ENCODE peak calls at places on chromosomes 7 and 10, in six cellular contexts. C is body of pancreas, W is A549, O is adrenal gland, D is upper lobe of left lung, I is heart left ventricle. A is an unnamed sample.

GRCh38 chr7:6232130-6232529 is 40.3 kb downstream of the CYTH3 start:
- DNase-seq in D (no peak), W (no peak), O (no peak), C (no peak), I (no peak), A (no peak)

GRCh38 chr10:121498071-121498470 is 100.2 kb downstream of the FGFR2 start:
- DNase-seq in W (no peak), O (no peak), I (no peak), D (no peak), C (no peak), A (no peak)

GRCh38 chr10:71736570-71737355 is 17.2 kb upstream of the C10orf105 start:
- DNase-seq in W (no peak), O (no peak), I (no peak), D (no peak), C (peak), A (no peak)

GRCh38 chr7:81887098-81887497 is 117.3 kb upstream of the HGF start:
- DNase-seq in I (no peak), W (no peak), O (no peak), C (no peak), D (no peak), A (no peak)

GRCh38 chr10:70352401-70353097 is 29.9 kb downstream of the LRRC20 start:
- DNase-seq in C (no peak), W (no peak), I (no peak), D (no peak), O (no peak), A (no peak)

GRCh38 chr7:2269468-2270460 is 27.7 kb downstream of the NUDT1 start:
- DNase-seq in O (no peak), I (no peak), C (no peak), D (no peak), W (no peak), A (no peak)

GRCh38 chr7:52119537-52119936 is 802.9 kb upstream of the COBL start:
- DNase-seq in D (no peak), O (no peak), C (no peak), I (no peak), W (no peak), A (no peak)

GRCh38 chr7:92754756-92755581 is 81.4 kb downstream of the CDK6 start:
- DNase-seq in O (no peak), D (peak), C (no peak), I (peak), W (no peak), A (no peak)

GRCh38 chr7:29102554-29103151 is 43.7 kb downstream of the CPVL start:
- DNase-seq in D (peak), C (peak), O (peak), W (peak), I (peak), A (peak)

GRCh38 chr10:116691544-116692126 is 50.7 kb downstream of the HSPA12A start:
- DNase-seq in I (no peak), C (peak), O (no peak), D (no peak), W (no peak), A (no peak)

GRCh38 chr7:66627876-66628360 is 763 bp upstream of the KCTD7 start:
- DNase-seq in C (no peak), W (no peak), I (no peak), D (peak), O (no peak), A (peak)

GRCh38 chr10:70126700-70127395 is 5.8 kb downstream of the AIFM2 start:
- DNase-seq in C (no peak), I (no peak), D (no peak), O (no peak), W (no peak), A (no peak)

GRCh38 chr10:75648186-75648761 is 216.8 kb downstream of the LRMDA start:
- DNase-seq in D (no peak), I (no peak), W (no peak), C (no peak), O (no peak), A (no peak)

GRCh38 chr10:72308320-72308987 is 34.7 kb downstream of the DDIT4 start:
- DNase-seq in W (no peak), O (peak), D (peak), I (peak), C (peak), A (no peak)

GRCh38 chr10:69360485-69361302 is 56.0 kb downstream of the TACR2 start:
- DNase-seq in O (peak), C (peak), D (peak), W (peak), I (peak), A (peak)

GRCh38 chr10:2772791-2773644 is 294.3 kb upstream of the PFKP start:
- DNase-seq in C (no peak), W (no peak), I (no peak), D (no peak), O (no peak), A (no peak)

GRCh38 chr10:131743190-131744151 is 157.3 kb upstream of the PPP2R2D start:
- DNase-seq in I (no peak), D (peak), C (no peak), O (no peak), W (no peak), A (no peak)

GRCh38 chr7:100003711-100004661 is 11.4 kb upstream of the ZKSCAN1 start:
- DNase-seq in C (peak), W (no peak), D (peak), O (no peak), I (no peak), A (no peak)

DNA sequence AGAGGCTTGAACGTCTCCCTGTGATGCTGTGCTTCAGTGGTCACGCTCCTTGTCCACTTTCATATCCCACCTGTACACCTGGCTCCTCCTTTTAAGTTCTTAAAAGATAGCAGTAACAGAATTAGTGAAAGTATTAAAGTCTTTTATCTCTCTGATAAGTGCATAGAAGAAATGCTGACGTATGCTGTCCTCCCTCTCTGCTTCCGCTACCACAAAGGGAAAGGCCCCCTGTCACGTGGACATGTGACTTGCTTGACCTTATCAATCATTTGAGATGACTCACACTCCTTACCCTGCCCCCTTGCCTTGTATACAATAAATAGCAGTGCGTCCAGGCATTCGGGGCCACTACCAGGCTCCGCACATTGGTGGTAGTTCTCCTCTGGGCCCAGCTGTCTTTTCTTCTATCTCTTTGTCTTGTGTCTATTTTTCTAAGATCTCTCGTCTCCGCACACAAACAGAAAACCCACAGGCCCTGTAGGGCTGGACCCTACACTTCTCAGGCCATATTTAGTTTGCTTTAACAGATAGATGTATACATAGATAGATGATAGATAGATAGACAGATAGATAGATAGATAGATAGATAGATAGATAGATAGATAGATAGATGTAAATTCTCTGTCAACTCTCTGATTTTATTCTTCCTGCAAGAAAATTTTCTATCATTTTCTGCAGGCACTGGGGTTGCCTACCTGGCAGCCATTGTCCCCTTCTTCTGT is 131.6 kb upstream of the JCAD start:
- DNase-seq in O (no peak), W (no peak), D (peak), C (no peak), I (no peak), A (peak)
- TF ChIP-seq POLR2A in O (no peak), W (no peak), D (no peak), C (no peak), I (no peak), A (no peak)

GRCh38 chr10:50416885-50417284 is 165.6 kb upstream of the ASAH2 start:
- DNase-seq in I (no peak), C (no peak), D (no peak), W (no peak), O (no peak), A (no peak)

GRCh38 chr10:50419091-50419490 is 167.8 kb upstream of the ASAH2 start:
- DNase-seq in C (no peak), O (no peak), W (no peak), I (no peak), D (no peak), A (no peak)

GRCh38 chr10:50419756-50420155 is 168.4 kb upstream of the ASAH2 start:
- DNase-seq in O (no peak), I (no peak), C (no peak), D (no peak), W (no peak), A (no peak)

GRCh38 chr10:50417486-50417905 is 166.2 kb upstream of the ASAH2 start:
- DNase-seq in W (peak), I (no peak), C (no peak), D (peak), O (peak), A (no peak)

DNA sequence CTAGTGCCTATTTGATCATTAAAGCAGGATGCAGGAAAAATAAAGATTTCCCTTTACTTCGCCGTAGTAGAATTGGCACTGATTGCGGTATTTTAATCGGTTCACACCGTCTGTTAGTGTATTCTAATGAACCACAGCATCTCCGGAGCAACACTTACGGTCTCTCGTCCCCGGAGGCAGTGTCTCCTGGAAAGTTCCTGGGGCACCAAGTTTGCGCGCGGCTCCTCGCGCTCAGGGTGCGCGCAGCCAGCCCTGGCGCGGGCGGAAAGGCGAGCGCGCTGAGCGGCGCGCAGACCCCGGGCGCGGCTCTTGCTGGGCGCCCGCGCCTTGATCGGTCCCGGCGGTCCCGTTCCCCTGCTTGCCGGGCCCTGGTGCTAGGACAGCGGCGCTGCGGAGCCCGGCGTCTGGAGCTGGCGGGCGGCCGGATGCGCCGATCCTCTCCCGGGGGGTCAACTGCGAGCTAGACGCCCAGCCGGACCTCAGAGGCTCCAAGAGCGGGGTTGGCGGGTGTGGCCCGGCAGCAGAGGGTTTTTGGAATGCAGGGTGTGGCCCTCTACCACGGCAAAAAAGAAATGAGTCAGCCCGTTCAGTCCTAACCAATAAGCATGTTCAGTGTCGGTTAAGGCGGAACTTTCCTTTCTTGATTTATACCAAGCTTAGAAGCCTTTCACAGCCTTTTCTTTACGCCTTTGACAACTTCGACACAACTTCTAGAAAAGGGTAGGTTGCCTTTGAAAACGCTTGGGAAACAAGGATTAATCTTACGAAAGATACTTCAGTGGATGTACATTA is 166.8 kb upstream of the ASAH2 start:
- DNase-seq in W (peak), O (peak), I (peak), D (peak), C (peak), A (peak)
- TF ChIP-seq CTCF in W (peak), O (peak), I (peak), D (no peak), C (no peak), A (no peak)

DNA sequence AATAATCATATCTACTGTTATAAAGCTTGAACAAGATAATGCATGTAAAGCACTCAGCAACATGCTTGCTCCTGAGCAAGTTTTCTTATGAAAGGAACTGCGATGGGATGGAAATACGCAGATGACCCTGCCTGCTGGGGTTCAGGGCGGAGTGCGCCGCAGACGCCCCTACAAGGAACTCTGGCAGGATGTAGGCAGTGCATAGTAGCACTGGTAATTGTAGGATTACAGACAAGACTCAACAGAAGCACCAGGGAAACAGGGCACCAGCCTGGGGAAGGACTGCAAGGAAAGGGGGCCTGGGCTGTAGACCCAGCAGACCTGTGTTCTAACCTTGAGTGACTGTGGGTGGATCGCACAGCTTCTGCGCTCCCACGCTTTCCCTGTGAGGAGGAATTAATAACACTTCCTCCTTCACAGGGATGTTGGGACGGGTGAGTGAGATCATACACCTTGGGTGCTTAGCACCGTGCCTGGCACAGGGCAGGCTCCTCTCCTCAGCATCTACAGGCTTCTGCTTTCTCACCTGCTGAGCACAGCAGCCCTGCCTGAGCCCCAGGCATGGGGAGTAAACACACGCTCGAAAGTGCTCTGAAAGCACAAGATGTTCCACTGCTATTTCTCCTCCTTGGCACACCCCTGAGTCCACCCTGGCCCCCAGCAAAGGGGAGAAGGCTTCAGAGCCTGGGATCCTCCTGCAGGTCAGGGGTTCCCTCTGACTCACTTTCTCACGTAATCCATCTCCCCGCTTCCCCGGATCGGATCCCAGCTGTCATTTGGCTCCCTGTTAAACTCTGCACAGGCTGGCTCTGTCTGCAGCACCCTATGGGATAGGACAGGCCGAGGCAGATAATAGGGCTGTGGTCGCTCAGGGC is 19.2 kb downstream of the ITPRIP start:
- DNase-seq in C (no peak), O (no peak), I (no peak), D (no peak), W (no peak), A (peak)
- H3K4me3 ChIP-seq in C (no peak), O (no peak), I (no peak), D (no peak), W (no peak), A (no peak)

GRCh38 chr10:79444243-79445119 is 943 bp downstream of the ZCCHC24 start:
- DNase-seq in C (peak), I (peak), D (peak), O (peak), W (peak), A (peak)
- TF ChIP-seq POLR2A in C (peak), I (no peak), D (no peak), O (no peak), W (no peak), A (no peak)

GRCh38 chr10:16854623-16855022 is 37.4 kb upstream of the RSU1 start:
- DNase-seq in C (no peak), O (no peak), W (no peak), D (no peak), I (no peak), A (no peak)

GRCh38 chr10:16856092-16856491 is 38.9 kb upstream of the RSU1 start:
- DNase-seq in I (no peak), D (no peak), W (no peak), C (no peak), O (no peak), A (no peak)

GRCh38 chr10:16856567-16856966 is 39.3 kb upstream of the RSU1 start:
- DNase-seq in I (no peak), O (no peak), D (no peak), C (no peak), W (no peak), A (no peak)

GRCh38 chr10:16853809-16854208 is 36.6 kb upstream of the RSU1 start:
- DNase-seq in O (no peak), C (no peak), D (no peak), W (no peak), I (no peak), A (no peak)

GRCh38 chr10:16853201-16853600 is 36.0 kb upstream of the RSU1 start:
- DNase-seq in W (no peak), D (no peak), O (no peak), C (no peak), I (no peak), A (no peak)
- TF ChIP-seq CTCF in W (peak), D (no peak), O (peak), C (peak), I (no peak), A (no peak)

GRCh38 chr10:14606633-14607032 is 168.1 kb downstream of the FAM107B start:
- DNase-seq in O (no peak), I (no peak), C (no peak), W (no peak), D (no peak), A (no peak)

GRCh38 chr10:14603539-14604102 is 171.1 kb downstream of the FAM107B start:
- DNase-seq in C (no peak), D (no peak), I (no peak), O (peak), W (no peak), A (no peak)

GRCh38 chr10:14602807-14603538 is 171.7 kb downstream of the FAM107B start:
- DNase-seq in I (no peak), O (no peak), C (no peak), W (no peak), D (no peak), A (no peak)

GRCh38 chr10:14604181-14605142 is 170.2 kb downstream of the FAM107B start:
- DNase-seq in O (peak), D (peak), C (peak), I (peak), W (peak), A (peak)

DNA sequence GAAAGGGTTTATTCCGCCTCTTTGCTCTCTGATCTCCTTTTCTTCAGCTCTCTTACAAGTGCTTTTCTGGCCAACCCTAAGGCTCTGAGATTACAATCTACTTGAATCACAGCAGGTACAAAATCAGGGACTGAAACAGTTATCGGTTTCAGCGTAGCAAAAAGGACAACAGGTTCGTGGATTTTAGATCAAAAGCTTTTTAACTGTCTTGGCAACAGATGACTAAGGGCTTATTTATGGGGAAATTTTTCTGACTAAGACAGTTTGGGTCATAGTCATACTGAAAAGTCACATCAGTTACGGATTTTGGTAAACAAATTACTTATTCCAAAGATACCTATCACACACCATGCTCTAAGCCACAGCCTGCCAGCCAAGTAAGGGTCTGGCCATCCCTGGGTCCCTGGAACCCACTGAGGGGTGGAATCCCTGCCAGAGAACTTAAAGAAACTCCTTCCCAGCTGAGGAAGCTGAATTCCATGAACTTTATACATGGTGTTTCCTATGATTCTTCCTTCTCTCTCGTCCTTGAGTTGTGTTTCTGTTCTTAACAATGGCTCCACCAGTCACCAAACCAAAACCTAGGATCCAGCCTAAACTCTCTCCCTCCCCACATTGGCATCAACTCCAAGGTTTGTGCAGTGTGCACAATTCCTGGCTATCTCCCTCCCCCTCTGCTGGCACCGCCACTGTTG is 169.3 kb downstream of the FAM107B start:
- DNase-seq in D (no peak), I (no peak), O (peak), C (no peak), W (no peak), A (no peak)
- H3K4me3 ChIP-seq in D (peak), I (peak), O (peak), C (no peak), W (peak), A (no peak)

DNA sequence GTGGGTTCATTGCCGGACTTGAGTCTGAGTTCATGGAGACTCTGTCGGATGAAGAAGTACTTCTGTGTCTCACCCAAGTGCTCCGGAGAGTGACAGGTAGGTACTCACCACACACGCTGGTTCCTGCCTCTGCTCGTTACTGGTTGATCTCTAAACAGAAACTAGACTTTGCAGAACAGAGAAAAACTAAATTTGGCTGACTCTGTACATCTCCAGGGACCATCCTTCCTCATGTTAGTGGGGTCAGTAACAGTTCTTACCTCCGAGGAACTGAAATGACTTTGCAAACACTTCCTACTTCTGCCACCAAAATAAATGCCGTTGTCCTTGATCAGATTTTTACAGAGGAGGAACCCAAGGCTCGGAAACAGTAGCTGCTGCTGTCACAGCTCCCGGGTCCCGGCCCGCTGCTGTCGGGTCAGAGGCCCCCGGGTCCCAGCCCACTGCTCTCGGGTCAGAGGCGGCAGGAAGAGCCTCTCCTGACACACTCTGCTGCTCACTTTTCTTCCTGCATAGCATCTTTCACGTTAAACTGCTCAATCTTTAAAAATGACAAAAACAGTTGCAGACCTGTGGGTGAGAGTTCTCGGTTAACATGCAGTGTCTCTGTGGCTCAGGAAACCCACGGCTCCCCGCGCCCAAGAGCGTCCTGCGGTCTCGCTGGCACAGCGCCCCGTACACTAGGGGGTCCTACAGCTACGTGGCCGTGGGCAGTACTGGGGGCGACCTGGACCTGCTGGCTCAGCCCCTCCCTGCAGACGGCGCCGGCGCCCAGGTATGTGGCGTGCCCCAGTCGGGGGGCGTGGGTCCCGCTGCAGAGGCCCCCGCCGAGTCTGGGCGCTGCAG is 4.8 kb upstream of the MTG1 start:
- DNase-seq in O (no peak), D (no peak), W (no peak), I (no peak), C (no peak), A (peak)
- TF ChIP-seq POLR2A in O (no peak), D (no peak), W (no peak), I (no peak), C (no peak), A (no peak)

A was measured in lower leg skin.